ENCODE peak calls at places on chromosomes 4 and X, in four cellular contexts. P, W, J and R are unnamed samples.

GRCh38 chrX:53824686-53825085 is 138.2 kb upstream of the HUWE1 start:
- DNase-seq in P (no peak), W (no peak), J (no peak), R (no peak)

GRCh38 chr4:7158081-7158750 is 34.1 kb upstream of the SORCS2 start:
- DNase-seq in P (no peak), W (no peak), J (no peak), R (no peak)

GRCh38 chr4:52946811-52947210 is 84.7 kb downstream of the RASL11B start:
- DNase-seq in P (no peak), W (no peak), J (no peak), R (no peak)

GRCh38 chr4:142416711-142417275 is 429.3 kb downstream of the INPP4B start:
- DNase-seq in P (no peak), W (no peak), J (no peak), R (no peak)

GRCh38 chr4:77566148-77566547 is 39.5 kb upstream of the CXCL13 start:
- DNase-seq in P (no peak), W (no peak), J (no peak), R (no peak)

GRCh38 chr4:24195976-24196736 is 306.3 kb upstream of the PPARGC1A start:
- DNase-seq in P (no peak), W (no peak), J (no peak), R (no peak)

GRCh38 chrX:149827254-149827653 is 45.5 kb downstream of the MAGEA9 start:
- DNase-seq in P (no peak), W (no peak), J (no peak), R (no peak)

GRCh38 chr4:8046925-8047541 is 107.4 kb upstream of the AFAP1 start:
- DNase-seq in P (no peak), W (no peak), J (no peak), R (peak; percentile 27)

GRCh38 chr4:6926081-6926480 is 16.5 kb downstream of the TBC1D14 start:
- DNase-seq in P (no peak), W (no peak), J (no peak), R (no peak)

GRCh38 chrX:40550069-40550468 is 30.7 kb upstream of the ATP6AP2 start:
- DNase-seq in P (peak; percentile 85), W (no peak), J (no peak), R (no peak)

GRCh38 chr4:4260185-4260751 is 12.2 kb upstream of the TMEM128 start:
- DNase-seq in P (peak; percentile 73), W (peak; percentile 51), J (no peak), R (no peak)

GRCh38 chrX:51568586-51568985 is 50.1 kb downstream of the CENPVL3 start:
- DNase-seq in P (no peak), W (no peak), J (no peak), R (no peak)

GRCh38 chr4:117324851-117325491 is 239.6 kb upstream of the TRAM1L1 start:
- DNase-seq in P (no peak), W (no peak), J (no peak), R (no peak)

GRCh38 chr4:115274545-115274944 is 161.1 kb upstream of the NDST4 start:
- DNase-seq in P (no peak), W (peak; percentile 9), J (no peak), R (no peak)

GRCh38 chr4:170011921-170012628 is 14.1 kb downstream of the MFAP3L start:
- DNase-seq in P (no peak), W (no peak), J (no peak), R (no peak)

GRCh38 chr4:111512081-111512774 is 633.0 kb upstream of the FAM241A start:
- DNase-seq in P (no peak), W (no peak), J (no peak), R (no peak)

GRCh38 chr4:108033348-108033747 is 43.7 kb downstream of the HADH start:
- DNase-seq in P (no peak), W (no peak), J (no peak), R (no peak)

GRCh38 chr4:126465341-126465740 is 1150.6 kb downstream of the FAT4 start:
- DNase-seq in P (no peak), W (no peak), J (no peak), R (no peak)

GRCh38 chr4:100099746-100100145 is 90.5 kb downstream of the DDIT4L start:
- DNase-seq in P (no peak), W (no peak), J (no peak), R (no peak)

GRCh38 chr4:1988327-1988724 is 20.4 kb downstream of the NELFA start:
- DNase-seq in P (no peak), W (no peak), J (no peak), R (no peak)

GRCh38 chr4:7590205-7590604 is 155.5 kb upstream of the PSAPL1 start:
- DNase-seq in P (no peak), W (no peak), J (no peak), R (no peak)

GRCh38 chr4:167234388-167234881 is at the start of gene SPOCK3:
- DNase-seq in P (peak; percentile 12), W (no peak), J (no peak), R (peak; percentile 8)

GRCh38 chr4:184392321-184392720 is 82.0 kb downstream of the IRF2 start:
- DNase-seq in P (no peak), W (no peak), J (no peak), R (no peak)

GRCh38 chr4:79598801-79599200 is 190.8 kb upstream of the GK2 start:
- DNase-seq in P (peak; percentile 37), W (no peak), J (no peak), R (no peak)

GRCh38 chr4:8351931-8352367 is 82.4 kb downstream of the HTRA3 start:
- DNase-seq in P (no peak), W (no peak), J (no peak), R (no peak)

GRCh38 chr4:89684536-89684935 is 152.4 kb downstream of the SNCA start:
- DNase-seq in P (no peak), W (no peak), J (no peak), R (no peak)

GRCh38 chr4:144343143-144343755 is 202.7 kb upstream of the GYPA start:
- DNase-seq in P (no peak), W (no peak), J (no peak), R (no peak)

GRCh38 chr4:19982556-19982955 is 269.1 kb upstream of the SLIT2 start:
- DNase-seq in P (no peak), W (no peak), J (no peak), R (no peak)

GRCh38 chrX:115948018-115948923 is 222.3 kb upstream of the AGTR2 start:
- DNase-seq in P (peak; percentile 52), W (peak; percentile 25), J (no peak), R (no peak)

GRCh38 chr4:168550071-168550766 is 53.4 kb downstream of the PALLD start:
- DNase-seq in P (no peak), W (no peak), J (no peak), R (no peak)

GRCh38 chr4:44121210-44121609 is 327.4 kb downstream of the KCTD8 start:
- DNase-seq in P (no peak), W (no peak), J (no peak), R (no peak)